ENCODE peak calls at places on chromosomes 11 and 22, in six cellular contexts. N, W, F, I, G and H are unnamed samples.

GRCh38 chr11:116211166-116211565 is 561.6 kb downstream of the BUD13 start:
- DNase-seq in N (no peak), W (no peak), F (no peak), I (no peak), G (no peak), H (no peak)

GRCh38 chr11:113251281-113251680 is 63.1 kb upstream of the TTC12 start:
- DNase-seq in N (no peak), W (no peak), F (no peak), I (no peak), G (no peak), H (no peak)

GRCh38 chr22:19886605-19887250 is 32.1 kb upstream of the GNB1L start:
- DNase-seq in N (peak; percentile 93), W (peak; percentile 61), F (peak; percentile 70), I (peak; percentile 79), G (no peak), H (peak; percentile 11)

GRCh38 chr11:6667733-6668374 is 12.2 kb upstream of the DCHS1 start:
- DNase-seq in N (peak; percentile 60), W (peak; percentile 24), F (peak; percentile 64), I (no peak), G (no peak), H (no peak)

GRCh38 chr11:88051386-88051785 is 123.9 kb downstream of the RAB38 start:
- DNase-seq in N (peak; percentile 14), W (peak; percentile 47), F (peak; percentile 59), I (no peak), G (no peak), H (no peak)

GRCh38 chr11:12813371-12814225 is 139.4 kb downstream of the TEAD1 start:
- DNase-seq in N (peak; percentile 45), W (peak; percentile 88), F (peak; percentile 94), I (no peak), G (no peak), H (no peak)

GRCh38 chr22:40436460-40437431 is 66.4 kb downstream of the SGSM3 start:
- DNase-seq in N (peak; percentile 73), W (peak; percentile 74), F (peak; percentile 78), I (no peak), G (no peak), H (peak; percentile 24)

GRCh38 chr22:19870153-19871022 is 15.7 kb upstream of the GNB1L start:
- DNase-seq in N (no peak), W (no peak), F (no peak), I (peak; percentile 38), G (peak; percentile 53), H (no peak)

GRCh38 chr11:65777241-65777640 is 3.5 kb downstream of the AP5B1 start:
- DNase-seq in N (no peak), W (no peak), F (no peak), I (no peak), G (peak; percentile 34), H (no peak)

GRCh38 chr11:118834428-118835028 is 43.6 kb upstream of the DDX6 start:
- DNase-seq in N (peak; percentile 45), W (peak; percentile 23), F (peak; percentile 46), I (no peak), G (no peak), H (no peak)

GRCh38 chr11:134008593-134008992 is 51.8 kb upstream of the IGSF9B start:
- DNase-seq in N (no peak), W (no peak), F (no peak), I (no peak), G (no peak), H (no peak)

DNA sequence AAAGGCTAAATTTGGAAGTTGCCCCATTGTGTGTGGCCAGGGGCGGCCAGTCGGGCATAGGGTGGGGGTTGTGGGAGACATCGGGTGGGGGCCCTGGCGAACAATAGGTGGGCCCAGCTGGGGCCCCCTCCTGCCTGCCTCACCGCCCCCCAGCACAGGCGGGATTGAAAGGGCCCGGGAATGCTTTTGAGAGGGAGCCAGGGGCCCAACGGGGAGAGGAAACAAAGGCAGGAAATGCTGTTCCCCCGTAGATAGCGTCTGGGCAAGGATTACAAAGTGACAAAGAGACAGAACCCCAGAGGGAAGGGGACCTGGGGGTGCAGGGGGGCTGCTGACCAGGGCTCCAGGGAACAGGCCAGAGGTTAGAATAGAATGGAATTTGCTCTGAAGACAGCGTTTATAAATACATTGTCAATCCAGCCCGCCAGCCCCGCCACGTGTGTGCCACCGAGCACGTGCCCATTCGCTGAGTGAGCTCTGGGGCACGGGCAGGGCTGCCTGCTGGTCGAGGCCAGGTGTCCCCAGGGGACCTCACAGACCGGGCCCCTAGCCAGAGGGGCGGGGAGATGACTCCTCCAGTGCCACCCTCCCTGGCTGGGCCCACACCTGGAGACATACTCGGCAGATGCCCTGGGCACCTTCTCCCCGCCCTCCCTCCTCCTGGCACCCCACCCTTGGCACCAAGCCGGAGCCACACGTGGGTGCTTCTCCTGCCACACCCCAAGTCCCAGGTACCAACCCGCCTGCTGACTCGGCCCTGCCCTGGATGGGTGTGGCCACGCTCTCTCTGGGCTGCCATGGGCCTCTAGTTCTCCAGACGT is 9.7 kb downstream of the PDGFB start:
- DNase-seq in N (no peak), W (no peak), F (no peak), I (peak; percentile 72), G (peak; percentile 77), H (no peak)
- H3K27ac ChIP-seq in N (no peak overlapping the region), W (no peak overlapping the region), F (peak overlapping the region; percentile 88), I (peak overlapping the region; percentile 77), G (peak overlapping the region; percentile 51), H (peak overlapping the region; percentile 54)

GRCh38 chr11:57552479-57552878 is 15.0 kb downstream of the UBE2L6 start:
- DNase-seq in N (no peak), W (no peak), F (no peak), I (no peak), G (no peak), H (no peak)
- H3K27ac ChIP-seq in N (no peak overlapping the region), W (no peak overlapping the region), F (no peak overlapping the region), I (no peak overlapping the region), G (no peak overlapping the region), H (no peak overlapping the region)

DNA sequence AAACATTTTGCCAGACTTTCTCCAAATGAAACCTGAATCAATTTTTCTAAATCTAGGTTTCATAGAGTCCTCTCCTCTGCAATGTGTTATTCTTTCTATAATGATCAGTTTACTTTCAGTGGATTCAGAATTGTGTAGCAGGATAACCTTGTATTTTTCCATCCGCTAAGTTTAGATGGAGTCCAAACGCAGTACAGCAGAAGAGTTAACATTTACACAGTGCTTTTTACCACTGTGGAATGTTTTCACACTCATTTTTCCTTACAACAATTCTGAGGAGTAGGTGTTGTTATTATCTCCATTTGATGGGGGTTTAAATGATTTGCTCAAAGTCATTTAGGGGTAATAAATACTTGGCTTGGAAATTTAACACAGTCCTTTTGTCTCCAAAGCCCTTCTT is 9.6 kb downstream of the RAG1 start:
- DNase-seq in N (no peak), W (no peak), F (no peak), I (no peak), G (no peak), H (no peak)
- H3K27ac ChIP-seq in N (no peak overlapping the region), W (no peak overlapping the region), F (no peak overlapping the region), I (no peak overlapping the region), G (no peak overlapping the region), H (no peak overlapping the region)

DNA sequence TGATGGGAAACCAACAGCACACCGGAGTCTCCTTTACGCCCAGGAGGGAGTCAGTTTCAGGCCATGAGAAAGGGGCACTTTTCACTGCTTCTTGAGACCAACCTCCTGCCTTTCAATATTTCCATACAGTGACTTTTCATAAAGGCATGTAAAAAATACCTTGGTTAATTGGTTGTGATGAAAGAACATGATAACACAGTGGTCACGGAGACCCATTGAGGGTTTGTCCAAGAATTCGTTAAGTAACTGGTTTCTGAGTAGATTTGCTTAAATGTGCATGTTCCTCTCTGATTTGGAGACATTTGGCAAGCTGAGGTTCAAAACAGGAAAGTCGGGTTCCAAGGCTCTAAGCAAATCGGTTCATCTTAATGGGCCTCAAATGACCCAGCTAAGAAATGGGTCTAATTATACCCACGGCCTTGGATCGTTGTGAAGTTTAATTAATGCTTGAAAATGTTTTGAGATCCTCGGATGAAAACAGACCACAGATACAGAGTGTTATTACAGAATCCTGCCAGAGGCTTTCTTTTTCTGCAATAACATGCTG is 36.9 kb upstream of the CCND1 start:
- DNase-seq in N (no peak), W (no peak), F (no peak), I (no peak), G (no peak), H (no peak)
- H3K27ac ChIP-seq in N (no peak overlapping the region), W (no peak overlapping the region), F (no peak overlapping the region), I (no peak overlapping the region), G (no peak overlapping the region), H (no peak overlapping the region)

GRCh38 chr22:45212306-45212709 is 28.4 kb downstream of the KIAA0930 start:
- DNase-seq in N (peak; percentile 97), W (peak; percentile 96), F (peak; percentile 88), I (peak; percentile 65), G (peak; percentile 81), H (peak; percentile 86)
- H3K27ac ChIP-seq in N (peak overlapping the region; percentile 90), W (peak overlapping the region; percentile 75), F (no peak overlapping the region), I (peak overlapping the region; percentile 53), G (peak overlapping the region; percentile 36), H (peak overlapping the region; percentile 98)

DNA sequence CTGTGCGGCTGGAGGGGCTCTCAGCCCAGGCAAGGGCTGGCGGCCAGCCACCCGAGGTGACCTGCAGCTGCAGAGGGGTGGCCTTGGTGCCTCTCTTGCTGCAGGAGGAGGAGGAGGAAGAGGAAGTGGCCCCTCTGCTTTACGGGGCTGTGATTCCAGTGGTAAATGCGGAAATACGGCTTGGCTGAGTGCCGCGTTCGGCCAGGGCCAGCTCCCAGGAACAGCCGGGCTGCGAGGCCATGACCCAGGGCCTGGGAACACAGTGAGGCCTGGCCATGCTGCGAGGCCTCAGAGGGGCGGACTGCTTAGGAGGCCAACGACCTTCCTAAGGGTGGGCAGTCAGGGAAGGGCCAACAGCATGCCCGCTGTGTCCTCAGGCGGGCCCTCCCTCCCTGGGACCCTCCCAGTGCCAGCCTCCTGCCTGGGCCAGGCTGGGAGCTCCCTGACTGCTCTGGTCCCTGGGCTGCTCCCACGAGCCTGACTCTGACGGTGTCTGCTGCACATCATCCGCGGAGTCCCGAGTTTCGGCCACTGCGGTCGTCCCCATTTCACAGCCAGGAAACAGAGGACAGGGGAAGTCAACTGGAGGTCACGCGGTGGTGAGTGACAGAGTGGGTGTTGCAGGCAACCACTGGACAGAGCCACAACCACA is 20.8 kb upstream of the PPARA start:
- DNase-seq in N (no peak), W (no peak), F (no peak), I (peak; percentile 83), G (peak; percentile 84), H (no peak)
- H3K27ac ChIP-seq in N (no peak overlapping the region), W (no peak overlapping the region), F (no peak overlapping the region), I (peak overlapping the region; percentile 77), G (peak overlapping the region; percentile 77), H (peak overlapping the region; percentile 67)

DNA sequence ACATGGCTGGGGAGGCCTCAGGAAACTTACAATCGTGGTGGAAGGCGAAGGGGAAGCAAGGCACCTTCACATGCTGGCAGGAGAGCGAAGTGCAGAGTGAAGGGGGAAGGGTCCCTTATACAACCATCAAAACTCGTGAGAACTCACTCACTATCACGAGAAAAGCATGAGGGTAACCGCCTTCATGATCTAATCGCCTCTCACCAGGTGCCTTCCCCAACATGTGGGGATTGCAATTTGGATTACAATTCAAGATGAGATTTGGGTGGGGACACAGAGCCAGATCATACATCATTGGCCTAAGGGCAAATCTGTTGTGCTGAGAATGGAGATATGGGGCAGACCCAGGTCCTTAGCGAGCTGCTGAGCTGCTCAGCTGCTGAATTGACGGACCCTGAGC is 13.1 kb downstream of the C1QTNF6 start:
- DNase-seq in N (no peak), W (no peak), F (no peak), I (no peak), G (no peak), H (no peak)
- H3K27ac ChIP-seq in N (no peak overlapping the region), W (no peak overlapping the region), F (no peak overlapping the region), I (no peak overlapping the region), G (no peak overlapping the region), H (no peak overlapping the region)

GRCh38 chr22:39300198-39300830 is 19.1 kb downstream of the RPL3 start:
- DNase-seq in N (peak; percentile 25), W (no peak), F (no peak), I (peak; percentile 76), G (peak; percentile 77), H (no peak)
- H3K27ac ChIP-seq in N (no peak overlapping the region), W (no peak overlapping the region), F (no peak overlapping the region), I (peak overlapping the region; percentile 68), G (peak overlapping the region; percentile 51), H (peak overlapping the region; percentile 70)

GRCh38 chr11:2929511-2929879 is 275 bp upstream of the PHLDA2 start:
- DNase-seq in N (peak; percentile 91), W (peak; percentile 72), F (peak; percentile 76), I (peak; percentile 75), G (peak; percentile 88), H (no peak)
- H3K27ac ChIP-seq in N (peak overlapping the region; percentile 66), W (peak overlapping the region; percentile 78), F (no peak overlapping the region), I (peak overlapping the region; percentile 82), G (peak overlapping the region; percentile 62), H (no peak overlapping the region)